ENCODE peak calls at places on chromosomes 7 and 10, in four cellular contexts. R, Y, E and X are unnamed samples.

GRCh38 chr7:102201576-102201975 is 85.1 kb upstream of the SH2B2 start:
- DNase-seq in R (no peak), Y (no peak), E (no peak), X (no peak)

GRCh38 chr10:25959540-25960232 is 25.7 kb downstream of the MYO3A start:
- DNase-seq in R (no peak), Y (no peak), E (no peak), X (no peak)

GRCh38 chr10:126924915-126925300 is 19.7 kb downstream of the DOCK1 start:
- DNase-seq in R (no peak), Y (no peak), E (peak), X (no peak)

GRCh38 chr7:128831994-128832879 is 2.0 kb downstream of the FLNC start:
- DNase-seq in R (peak), Y (no peak), E (peak), X (no peak)

GRCh38 chr10:34001087-34001580 is 666.7 kb upstream of the NRP1 start:
- DNase-seq in R (no peak), Y (no peak), E (no peak), X (no peak)

GRCh38 chr10:127872011-127872741 is 20.6 kb downstream of the CLRN3 start:
- DNase-seq in R (peak), Y (no peak), E (no peak), X (peak)

GRCh38 chr10:15121707-15122106 is 24.6 kb downstream of the RPP38 start:
- DNase-seq in R (no peak), Y (no peak), E (peak), X (no peak)

GRCh38 chr7:63789378-63790176 is 209.1 kb upstream of the ZNF722 start:
- DNase-seq in R (peak), Y (no peak), E (no peak), X (no peak)

GRCh38 chr7:104327963-104328307 is 468 bp upstream of the LHFPL3 start:
- DNase-seq in R (no peak), Y (no peak), E (no peak), X (no peak)

GRCh38 chr7:43105521-43106120 is 6.8 kb upstream of the HECW1 start:
- DNase-seq in R (no peak), Y (no peak), E (no peak), X (no peak)

GRCh38 chr10:58593008-58593407 is 80.3 kb downstream of the BICC1 start:
- DNase-seq in R (no peak), Y (no peak), E (no peak), X (no peak)

GRCh38 chr7:8214162-8214897 is 47.6 kb downstream of the ICA1 start:
- DNase-seq in R (peak), Y (no peak), E (peak), X (no peak)

GRCh38 chr10:60662917-60663614 is 115.2 kb upstream of the CDK1 start:
- DNase-seq in R (no peak), Y (no peak), E (peak), X (no peak)